ENCODE peak calls at places on chromosomes 16 and 17, in six cellular contexts. B is GM12878, Q is H1, Z is HepG2, E is K562, O is GM12891. R is an unnamed sample.
A peak's percentile ranks its signal among the peaks of the same experiment; 100 is the strongest.

GRCh38 chr17:19771971-19772630 is 24.0 kb upstream of the ALDH3A1 start:
- DNase-seq in E (no peak), B (no peak), Q (no peak), Z (no peak), O (no peak), R (no peak)

GRCh38 chr17:13925579-13925978 is 143.7 kb upstream of the COX10 start:
- DNase-seq in B (no peak), E (no peak), Q (no peak), Z (no peak), O (no peak), R (no peak)

GRCh38 chr17:16866436-16866835 is 105.5 kb downstream of the TNFRSF13B start:
- DNase-seq in E (no peak), B (no peak), Z (no peak), O (no peak), Q (no peak), R (no peak)

GRCh38 chr17:59451706-59452105 is 113.7 kb upstream of the DHX40 start:
- DNase-seq in Q (no peak), B (no peak), Z (no peak), E (no peak), O (no peak), R (no peak)

GRCh38 chr17:46868689-46869187 is 17.4 kb downstream of the WNT9B start:
- DNase-seq in Z (no peak), E (no peak), B (no peak), O (no peak), Q (no peak), R (no peak)

GRCh38 chr17:40922239-40922638 is 15.2 kb downstream of the KRT23 start:
- DNase-seq in E (no peak), O (no peak), Z (peak; percentile 68), B (no peak), Q (no peak), R (no peak)

GRCh38 chr17:61361084-61361483 is 38.6 kb upstream of the TBX2 start:
- DNase-seq in O (no peak), Q (no peak), Z (peak; percentile 66), E (no peak), B (no peak), R (no peak)

GRCh38 chr17:55710410-55710809 is 12.3 kb downstream of the TMEM100 start:
- DNase-seq in Z (no peak), Q (no peak), O (no peak), E (no peak), B (no peak), R (no peak)

GRCh38 chr17:80009391-80010282 is 26.0 kb downstream of the TBC1D16 start:
- DNase-seq in Q (no peak), E (no peak), O (no peak), B (no peak), Z (no peak), R (no peak)

GRCh38 chr16:11562941-11563340 is 23.8 kb downstream of the LITAF start:
- DNase-seq in O (no peak), Z (no peak), B (no peak), E (no peak), Q (no peak), R (no peak)

GRCh38 chr17:72120878-72121163 is at the start of gene SOX9:
- DNase-seq in Q (peak; percentile 77), B (peak; percentile 73), Z (peak; percentile 98), O (peak; percentile 76), E (no peak), R (peak; percentile 76)

GRCh38 chr17:82245144-82246039 is 16.6 kb downstream of the SLC16A3 start:
- DNase-seq in O (no peak), B (no peak), Z (no peak), Q (no peak), E (no peak), R (no peak)

GRCh38 chr16:9077001-9077809 is 14.2 kb upstream of the HAPSTR1 start:
- DNase-seq in Z (peak; percentile 31), O (no peak), Q (no peak), B (no peak), E (peak; percentile 23), R (no peak)

GRCh38 chr16:6081320-6081976 is 983.9 kb upstream of the EEF2KMT start:
- DNase-seq in Q (peak; percentile 15), B (no peak), O (peak; percentile 16), E (peak; percentile 74), Z (peak; percentile 20), R (no peak)

GRCh38 chr17:82213251-82214011 is 789 bp upstream of the CCDC57 start:
- DNase-seq in E (peak; percentile 69), Z (peak; percentile 59), B (no peak), O (no peak), Q (no peak), R (peak; percentile 59)

GRCh38 chr16:55401036-55401435 is 77.0 kb downstream of the IRX6 start:
- DNase-seq in B (no peak), Z (no peak), E (no peak), Q (no peak), O (no peak), R (no peak)

GRCh38 chr16:11350531-11351335 is 5.5 kb downstream of the RMI2 start:
- DNase-seq in Z (no peak), E (no peak), O (no peak), Q (no peak), B (no peak), R (no peak)

GRCh38 chr17:60827920-60828319 is 150.3 kb downstream of the BCAS3 start:
- DNase-seq in E (no peak), Z (no peak), O (no peak), Q (no peak), B (no peak), R (no peak)

GRCh38 chr16:56460101-56460500 is 8.7 kb downstream of the OGFOD1 start:
- DNase-seq in E (no peak), Z (no peak), B (no peak), O (no peak), Q (no peak), R (no peak)

GRCh38 chr16:2512920-2513404 is 790 bp upstream of the ATP6V0C start:
- DNase-seq in Q (no peak), Z (no peak), E (peak; percentile 44), B (no peak), O (no peak), R (no peak)

GRCh38 chr16:2513405-2514332 is at the start of gene ATP6V0C:
- DNase-seq in O (peak; percentile 93), Q (peak; percentile 80), B (peak; percentile 40), E (peak; percentile 88), Z (peak; percentile 83), R (peak; percentile 94)

GRCh38 chr16:2516391-2517240 is 2.9 kb downstream of the ATP6V0C start:
- DNase-seq in B (no peak), Z (no peak), Q (no peak), O (no peak), E (no peak), R (no peak)

GRCh38 chr16:2515180-2515803 is 1.5 kb downstream of the ATP6V0C start:
- DNase-seq in B (no peak), Q (no peak), E (no peak), Z (no peak), O (no peak), R (no peak)

DNA sequence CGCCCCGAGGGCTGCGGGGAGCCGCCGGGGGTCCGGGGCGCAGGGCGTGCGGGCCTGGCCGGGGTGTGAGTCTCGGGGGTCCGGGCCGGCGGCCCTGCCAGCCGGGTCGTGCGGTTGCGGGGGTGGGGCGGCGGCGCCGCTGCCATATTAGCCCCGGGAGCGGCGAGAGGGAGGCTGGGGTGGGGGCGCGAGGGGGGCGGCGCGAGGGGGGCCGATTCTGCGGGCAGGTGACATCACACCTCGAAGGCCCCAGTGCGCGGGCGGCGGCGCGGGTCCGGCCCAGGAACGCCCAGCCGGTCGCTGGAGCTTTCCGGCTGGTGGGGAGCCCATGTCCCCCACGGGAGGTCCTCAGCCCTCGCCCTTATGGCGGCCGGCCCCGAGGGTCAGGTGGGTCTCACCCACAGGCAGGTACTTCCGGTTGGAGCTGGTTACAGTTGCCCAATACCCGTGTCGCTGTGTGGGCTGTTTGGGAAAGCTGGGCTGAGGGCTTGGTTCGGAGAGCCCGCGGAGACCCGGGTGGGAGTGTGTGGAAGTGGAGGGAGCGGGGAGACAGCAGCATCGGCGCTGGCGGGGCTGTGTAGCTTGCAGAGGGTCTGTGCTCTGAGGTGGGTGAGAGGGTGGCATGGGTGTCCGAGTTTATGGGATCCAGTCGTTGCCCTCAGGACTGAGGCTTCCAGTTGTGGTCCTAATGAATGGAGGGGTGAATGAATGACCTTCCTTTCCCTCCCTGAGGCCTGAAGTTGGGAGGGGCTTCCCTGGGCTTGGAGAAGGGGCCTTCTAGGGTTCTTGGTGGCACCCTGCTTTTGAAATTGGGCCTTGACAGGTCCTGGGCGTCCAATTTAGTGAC is 804 bp downstream of the ATP6V0C start:
- DNase-seq in E (peak; percentile 80), Q (no peak), Z (no peak), B (no peak), O (no peak), R (no peak)
- TF ChIP-seq POLR2A in E (no peak), Q (no peak), Z (no peak), B (no peak), O (no peak), R (no peak)

GRCh38 chr16:86974120-86974519 is 343.1 kb downstream of the C16orf95 start:
- DNase-seq in Q (no peak), E (no peak), Z (no peak), B (no peak), O (no peak), R (no peak)
- TF ChIP-seq POLR2AphosphoS5 in Q (no peak), E (no peak), Z (no peak), B (no peak), O (no peak), R (no peak)

GRCh38 chr16:50547340-50547865 is 793 bp upstream of the NKD1 start:
- DNase-seq in E (peak; percentile 29), Z (peak; percentile 94), B (peak; percentile 5), Q (no peak), O (peak; percentile 52), R (peak; percentile 46)

GRCh38 chr16:50550035-50550434 is 1.8 kb downstream of the NKD1 start:
- DNase-seq in O (no peak), Z (no peak), E (no peak), Q (no peak), B (no peak), R (no peak)

GRCh38 chr16:50549561-50549915 is 1.3 kb downstream of the NKD1 start:
- DNase-seq in E (no peak), Z (no peak), Q (no peak), B (no peak), O (no peak), R (no peak)

GRCh38 chr16:50547944-50548658 is at the start of gene NKD1:
- DNase-seq in E (peak; percentile 95), B (no peak), Q (no peak), Z (peak; percentile 84), O (peak; percentile 92), R (peak; percentile 85)

GRCh38 chr16:50548659-50549560 is 714 bp downstream of the NKD1 start:
- DNase-seq in O (peak; percentile 53), E (no peak), Q (no peak), B (no peak), Z (no peak), R (peak; percentile 47)
- TF ChIP-seq TAF1 in O (no peak), E (no peak), Q (no peak), B (no peak), Z (no peak), R (no peak)

DNA sequence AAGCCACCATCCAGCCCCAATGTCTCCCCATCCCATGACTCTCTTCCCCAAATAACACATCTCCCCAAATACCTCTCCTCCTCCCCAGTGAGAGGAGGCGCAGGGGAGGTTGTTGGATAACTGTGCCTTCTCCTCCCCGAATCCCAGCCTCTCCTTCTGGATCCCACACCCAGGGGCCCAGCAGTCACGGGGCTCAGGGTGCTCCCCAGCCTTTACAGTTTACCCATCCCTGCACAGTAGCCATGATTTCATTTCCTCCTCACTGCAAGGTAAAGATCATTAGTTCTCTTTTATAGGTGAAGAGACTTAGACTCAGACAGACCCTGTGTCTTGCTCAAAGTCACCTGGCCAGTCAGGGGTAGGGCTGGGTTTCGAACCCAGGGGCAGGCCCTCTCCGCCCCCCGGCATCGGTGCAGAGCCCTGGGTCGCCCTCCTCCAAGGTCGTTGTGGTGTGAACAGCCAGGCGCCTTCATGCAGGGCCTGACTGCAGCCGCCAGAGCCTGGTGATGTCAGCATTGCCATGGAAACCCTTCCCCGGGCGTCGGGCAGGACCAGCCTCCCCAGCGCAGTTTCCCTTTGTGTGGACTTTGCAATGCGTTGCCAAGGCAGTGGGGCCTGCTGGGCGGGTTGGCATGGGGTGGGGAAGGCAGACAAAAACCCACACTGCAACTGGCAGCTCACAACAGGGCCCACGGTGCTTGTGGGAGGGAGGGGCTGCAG is 53.3 kb upstream of the TOB1 start:
- DNase-seq in B (no peak), Z (peak; percentile 86), O (peak; percentile 90), E (peak; percentile 50), Q (no peak), R (peak; percentile 83)
- TF ChIP-seq POLR2A in B (no peak), Z (no peak), O (no peak), E (no peak), Q (no peak), R (no peak)

R was measured in GM12892.